ENCODE peak calls at places on chromosomes 6 and 20, in five cellular contexts. N, V, F, O and S are unnamed samples.

GRCh38 chr20:48535556-48535955 is 292.2 kb downstream of the PREX1 start:
- DNase-seq in N (no peak), V (no peak), F (no peak), O (no peak), S (no peak)

GRCh38 chr6:12545837-12546658 is 170.5 kb upstream of the PHACTR1 start:
- DNase-seq in N (no peak), V (no peak), F (peak), O (no peak), S (peak)

GRCh38 chr20:14724465-14724864 is 387.1 kb upstream of the FLRT3 start:
- DNase-seq in N (no peak), V (no peak), F (no peak), O (no peak), S (no peak)

GRCh38 chr20:41654292-41654691 is 36.1 kb upstream of the CHD6 start:
- DNase-seq in N (peak), V (no peak), F (no peak), O (no peak), S (no peak)

GRCh38 chr6:105882071-105882803 is 203.9 kb upstream of the PRDM1 start:
- DNase-seq in N (no peak), V (no peak), F (no peak), O (no peak), S (no peak)

GRCh38 chr6:111818539-111819226 is 54.6 kb downstream of the FYN start:
- DNase-seq in N (no peak), V (no peak), F (no peak), O (no peak), S (no peak)

GRCh38 chr6:22804620-22805271 is 235.4 kb downstream of the HDGFL1 start:
- DNase-seq in N (no peak), V (no peak), F (no peak), O (no peak), S (no peak)

GRCh38 chr6:34285571-34285970 is 36.8 kb upstream of the SMIM29 start:
- DNase-seq in N (no peak), V (no peak), F (no peak), O (no peak), S (no peak)

GRCh38 chr6:128339635-128340436 is 180.6 kb downstream of the PTPRK start:
- DNase-seq in N (no peak), V (no peak), F (no peak), O (no peak), S (no peak)

GRCh38 chr20:16434087-16434664 is 139.1 kb downstream of the KIF16B start:
- DNase-seq in N (no peak), V (peak), F (no peak), O (peak), S (no peak)

GRCh38 chr6:87274660-87275273 is 47.6 kb upstream of the SMIM8 start:
- DNase-seq in N (no peak), V (peak), F (peak), O (peak), S (no peak)

GRCh38 chr20:13262701-13263335 is 41.7 kb downstream of the ISM1 start:
- DNase-seq in N (no peak), V (peak), F (no peak), O (no peak), S (no peak)

GRCh38 chr6:108009894-108010293 is 51.9 kb upstream of the SEC63 start:
- DNase-seq in N (no peak), V (no peak), F (no peak), O (no peak), S (no peak)

GRCh38 chr6:125829433-125829832 is 38.7 kb downstream of the NCOA7 start:
- DNase-seq in N (no peak), V (no peak), F (no peak), O (no peak), S (no peak)

GRCh38 chr6:29552512-29553051 is 7.0 kb downstream of the UBD start:
- DNase-seq in N (no peak), V (peak), F (peak), O (peak), S (peak)

GRCh38 chr20:35145141-35145564 is 2.0 kb downstream of the EDEM2 start:
- DNase-seq in N (no peak), V (peak), F (no peak), O (no peak), S (peak)